ENCODE peak calls at places on chromosomes 13 and 19, in eight cellular contexts. G, M, E, D, C, J, B and Q are unnamed samples. For H3K36me3, the result is how much of the 10 kb centered on the place peaks cover.

GRCh38 chr19:40466219-40467006 is at the start of gene SPTBN4:
- DNase-seq in G (peak), M (no peak), E (no peak), D (no peak), C (no peak), J (no peak), B (peak), Q (no peak)

GRCh38 chr13:31945202-31945978 is 86.2 kb upstream of the FRY start:
- DNase-seq in G (peak), M (peak), E (peak), D (no peak), C (peak), J (no peak), B (peak), Q (no peak)

GRCh38 chr13:112096959-112097358 is 30.0 kb downstream of the SOX1 start:
- DNase-seq in G (no peak), M (no peak), E (no peak), D (no peak), C (no peak), J (no peak), B (no peak), Q (no peak)

GRCh38 chr13:45604892-45605291 is 10.6 kb downstream of the ERICH6B start:
- DNase-seq in G (no peak), M (no peak), E (no peak), D (no peak), C (no peak), J (no peak), B (no peak), Q (no peak)

GRCh38 chr19:38736413-38737280 is 7.6 kb downstream of the CAPN12 start:
- DNase-seq in G (peak), M (no peak), E (peak), D (peak), C (peak), J (no peak), B (peak), Q (peak)

GRCh38 chr19:22545751-22546150 is 88.4 kb upstream of the ZNF492 start:
- DNase-seq in G (peak), M (peak), E (no peak), D (no peak), C (peak), J (no peak), B (peak), Q (peak)

GRCh38 chr13:75296651-75297050 is 185.3 kb downstream of the TBC1D4 start:
- DNase-seq in G (no peak), M (no peak), E (no peak), D (no peak), C (no peak), J (no peak), B (no peak), Q (no peak)

GRCh38 chr13:44425815-44426078 is 52.1 kb downstream of the SERP2 start:
- DNase-seq in G (no peak), M (no peak), E (no peak), D (no peak), C (no peak), J (no peak), B (no peak), Q (no peak)

GRCh38 chr13:94548382-94549240 is 47.3 kb downstream of the TGDS start:
- DNase-seq in G (peak), M (peak), E (peak), D (no peak), C (peak), J (no peak), B (peak), Q (peak)

DNA sequence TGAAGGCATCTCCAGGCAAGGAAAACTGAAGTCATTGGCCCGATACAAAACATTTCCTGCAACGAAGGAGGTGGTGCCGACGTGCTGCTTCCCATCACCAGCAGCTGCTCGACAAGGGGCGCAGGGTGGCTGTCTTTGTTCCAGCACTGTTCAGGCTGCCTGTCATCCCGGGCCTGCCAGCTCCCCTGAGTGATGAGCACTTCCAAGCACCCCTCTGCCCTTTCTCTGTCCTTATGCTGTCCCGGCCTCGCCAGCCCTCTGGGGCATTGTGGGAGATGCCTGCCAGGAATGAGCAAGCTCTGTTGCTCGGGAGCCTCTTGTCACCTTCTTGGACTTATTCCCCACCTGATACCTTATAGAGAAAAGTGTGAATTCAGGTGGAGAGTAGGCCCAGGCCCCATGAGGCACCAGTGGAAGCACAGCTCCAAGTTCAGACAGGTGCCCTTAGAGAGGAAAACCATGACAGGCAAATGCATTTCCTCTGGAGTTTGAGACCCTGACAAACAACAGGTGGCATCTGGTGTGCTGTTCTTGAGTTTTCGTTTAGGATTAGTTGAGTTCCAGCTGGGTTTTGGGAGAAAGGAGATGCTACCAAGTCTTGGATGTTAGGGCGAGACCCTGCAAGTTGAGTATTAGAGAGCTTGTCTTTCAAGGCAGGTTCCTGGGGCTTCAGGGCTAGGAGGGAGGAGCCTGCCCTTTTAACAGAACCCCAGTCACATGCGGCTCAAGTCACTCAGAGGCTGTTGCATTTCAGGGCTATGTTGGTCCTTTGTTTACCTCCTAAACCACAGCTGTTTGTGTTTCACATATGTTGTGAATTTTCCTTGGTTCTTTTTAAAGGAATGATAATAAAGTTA is 21.4 kb downstream of the BBC3 start:
- DNase-seq in G (peak), M (no peak), E (no peak), D (no peak), C (no peak), J (no peak), B (no peak), Q (no peak)
- H3K36me3 ChIP-seq in G (under half), M (half or more), E (under half), D (under half), C (under half), J (half or more), B (under half), Q (half or more)

DNA sequence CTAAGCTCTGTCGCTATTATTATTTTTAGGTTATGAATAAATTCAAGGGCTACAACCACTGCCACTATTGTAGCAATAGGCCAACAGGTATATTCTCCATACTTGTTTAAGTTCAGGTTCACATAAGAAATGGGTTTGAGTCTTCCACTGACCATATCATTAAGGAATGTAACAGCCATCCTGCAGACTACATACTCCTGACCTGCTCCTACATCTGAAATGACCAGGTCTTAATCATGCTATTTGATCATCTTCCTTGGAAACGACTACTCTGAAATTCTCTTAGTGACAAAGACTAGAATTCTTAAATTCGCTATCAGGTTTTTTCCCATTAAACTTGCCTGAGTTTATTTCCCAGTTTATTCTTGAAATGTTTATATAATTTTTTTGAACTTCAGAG is 66.8 kb downstream of the IPO5 start:
- DNase-seq in G (no peak), M (no peak), E (no peak), D (no peak), C (peak), J (no peak), B (no peak), Q (no peak)
- H3K36me3 ChIP-seq in G (under half), M (half or more), E (half or more), D (under half), C (under half), J (half or more), B (under half), Q (half or more)

GRCh38 chr19:52022193-52022592 is 6.0 kb downstream of the ZNF614 start:
- DNase-seq in G (no peak), M (no peak), E (no peak), D (no peak), C (no peak), J (no peak), B (no peak), Q (no peak)
- H3K36me3 ChIP-seq in G (under half), M (half or more), E (half or more), D (half or more), C (under half), J (half or more), B (under half), Q (half or more)

GRCh38 chr19:5220866-5221265 is 119.7 kb downstream of the PTPRS start:
- DNase-seq in G (no peak), M (no peak), E (no peak), D (no peak), C (no peak), J (no peak), B (no peak), Q (no peak)

GRCh38 chr19:5218963-5219530 is 121.6 kb downstream of the PTPRS start:
- DNase-seq in G (no peak), M (no peak), E (no peak), D (no peak), C (no peak), J (no peak), B (no peak), Q (no peak)

GRCh38 chr19:5218255-5218855 is 122.3 kb downstream of the PTPRS start:
- DNase-seq in G (no peak), M (no peak), E (no peak), D (no peak), C (no peak), J (no peak), B (no peak), Q (no peak)

GRCh38 chr19:5220361-5220760 is 120.3 kb downstream of the PTPRS start:
- DNase-seq in G (no peak), M (no peak), E (no peak), D (no peak), C (no peak), J (no peak), B (no peak), Q (no peak)

DNA sequence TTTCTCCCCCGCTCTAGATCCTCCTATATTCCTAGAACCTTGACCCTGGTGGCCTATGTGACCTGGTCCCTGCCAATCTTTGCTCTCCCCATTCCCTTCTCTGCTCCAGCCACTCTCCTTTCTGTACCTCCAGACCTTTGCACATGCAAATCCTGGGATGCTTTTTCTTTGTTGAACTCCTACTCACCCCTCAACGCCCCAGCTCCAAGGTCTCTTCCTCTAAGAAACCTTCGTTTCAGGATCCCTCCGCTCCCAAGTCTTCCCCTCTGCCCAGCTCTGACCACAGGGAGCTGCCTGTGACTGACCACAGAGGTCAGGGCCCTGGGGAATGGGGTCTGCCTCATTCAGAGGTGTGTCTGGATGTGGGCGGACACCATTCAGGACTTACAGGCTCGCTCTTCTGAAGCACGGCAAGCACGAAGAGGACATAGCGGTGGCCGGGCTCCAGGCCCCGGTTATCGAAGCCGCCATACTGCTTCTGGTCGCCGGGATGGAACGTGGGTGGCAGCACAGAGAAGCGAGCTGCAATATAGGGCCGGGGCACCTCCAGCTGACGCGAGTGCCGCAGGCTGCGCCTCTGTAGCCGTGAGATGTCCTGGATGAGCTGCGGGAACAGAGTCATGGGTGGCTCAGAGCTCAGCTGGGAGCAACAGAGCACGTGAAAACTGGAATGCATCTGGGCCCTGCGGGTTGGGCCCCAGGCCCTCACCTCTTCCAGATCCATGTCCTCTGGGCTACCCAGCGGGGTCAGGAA is 120.9 kb downstream of the PTPRS start:
- DNase-seq in G (no peak), M (no peak), E (no peak), D (no peak), C (no peak), J (no peak), B (no peak), Q (no peak)
- H3K36me3 ChIP-seq in G (under half), M (under half), E (half or more), D (under half), C (under half), J (half or more), B (under half), Q (half or more)

DNA sequence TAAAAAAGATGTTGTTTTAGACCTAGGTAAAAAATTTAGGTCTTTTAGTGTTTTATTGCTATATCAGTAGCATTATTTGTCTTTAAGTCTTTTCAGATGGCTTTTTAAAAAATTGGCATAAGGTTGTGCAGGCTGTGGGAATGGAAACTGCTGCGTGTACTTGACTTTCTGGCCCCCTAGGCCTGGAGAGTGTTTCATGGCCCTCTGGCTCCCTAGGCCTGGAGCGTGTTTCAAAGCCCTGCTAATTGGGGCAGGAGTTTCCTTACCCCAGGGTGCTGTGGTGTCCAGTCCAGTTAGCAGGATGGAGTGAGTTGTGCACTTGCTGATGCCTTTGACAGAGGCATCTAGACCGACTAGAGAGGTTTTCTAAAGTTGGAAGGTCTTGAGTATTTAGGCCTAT is 23.8 kb downstream of the PRAM1 start:
- DNase-seq in G (no peak), M (no peak), E (no peak), D (no peak), C (no peak), J (no peak), B (no peak), Q (no peak)
- H3K36me3 ChIP-seq in G (under half), M (half or more), E (under half), D (under half), C (under half), J (half or more), B (under half), Q (half or more)

GRCh38 chr13:114021464-114022308 is 47.8 kb upstream of the C13orf46 start:
- DNase-seq in G (no peak), M (no peak), E (no peak), D (no peak), C (no peak), J (no peak), B (no peak), Q (no peak)
- H3K36me3 ChIP-seq in G (under half), M (under half), E (under half), D (half or more), C (under half), J (half or more), B (under half), Q (under half)

GRCh38 chr13:20428666-20429644 is 96.7 kb downstream of the CRYL1 start:
- DNase-seq in G (no peak), M (no peak), E (no peak), D (no peak), C (peak), J (no peak), B (no peak), Q (no peak)

GRCh38 chr13:20430296-20430695 is 95.4 kb downstream of the CRYL1 start:
- DNase-seq in G (no peak), M (no peak), E (no peak), D (no peak), C (no peak), J (no peak), B (no peak), Q (no peak)

GRCh38 chr13:20429682-20430081 is 96.0 kb downstream of the CRYL1 start:
- DNase-seq in G (no peak), M (no peak), E (no peak), D (no peak), C (no peak), J (no peak), B (no peak), Q (no peak)

GRCh38 chr13:20431687-20432384 is 93.8 kb downstream of the CRYL1 start:
- DNase-seq in G (no peak), M (no peak), E (no peak), D (no peak), C (no peak), J (no peak), B (no peak), Q (no peak)

DNA sequence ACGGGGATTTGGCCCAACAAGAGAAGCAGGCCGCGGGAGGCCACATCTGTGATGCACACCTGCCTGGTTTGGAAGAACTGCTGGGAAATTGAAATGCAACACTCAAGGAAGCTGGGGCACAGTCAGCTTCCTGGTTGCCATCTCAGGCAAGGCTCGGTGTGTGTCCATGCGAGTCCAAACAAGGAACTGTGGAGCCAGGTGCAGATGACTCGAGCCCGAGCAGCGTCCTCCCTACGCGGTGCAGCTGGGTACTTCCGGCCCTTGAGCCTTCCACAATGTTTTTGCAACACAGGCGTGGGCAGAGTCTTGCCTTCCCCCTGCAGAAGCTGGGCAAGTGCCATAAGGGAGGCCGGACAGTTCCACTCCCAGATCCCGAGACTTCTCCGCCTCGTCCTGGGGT is 94.6 kb downstream of the CRYL1 start:
- DNase-seq in G (no peak), M (no peak), E (no peak), D (no peak), C (no peak), J (no peak), B (no peak), Q (no peak)
- H3K36me3 ChIP-seq in G (under half), M (under half), E (under half), D (under half), C (under half), J (under half), B (under half), Q (under half)